ENCODE peak calls at places on chromosomes 4 and X, in five cellular contexts. F is HepG2, N is HCT116, J is K562, P is GM12878. L is an unnamed sample.

GRCh38 chrX:111098874-111099273 is 2.9 kb downstream of the PAK3 start:
- DNase-seq in N (peak), F (peak), J (peak), P (no peak), L (peak)

GRCh38 chrX:63747331-63747730 is 37.7 kb downstream of the ARHGEF9 start:
- DNase-seq in F (no peak), N (no peak), J (no peak), P (no peak), L (no peak)

GRCh38 chrX:9171841-9172240 is 137.9 kb upstream of the FAM9B start:
- DNase-seq in N (no peak), F (no peak), P (no peak), J (no peak), L (no peak)

GRCh38 chr4:173532725-173533511 is 2.9 kb upstream of the HAND2 start:
- DNase-seq in J (no peak), F (no peak), N (no peak), P (no peak), L (no peak)

GRCh38 chrX:150258463-150259430 is 104.4 kb upstream of the MAMLD1 start:
- DNase-seq in N (no peak), J (no peak), F (no peak), P (no peak), L (no peak)

GRCh38 chr4:105236202-105236916 is 89.7 kb downstream of the TET2 start:
- DNase-seq in N (no peak), P (peak), J (no peak), F (no peak), L (no peak)

GRCh38 chrX:48003367-48003757 is 427 bp downstream of the ZNF182 start:
- DNase-seq in N (no peak), F (no peak), P (no peak), J (peak), L (peak)

GRCh38 chr4:40301592-40301991 is 33.5 kb upstream of the CHRNA9 start:
- DNase-seq in F (no peak), J (no peak), N (no peak), P (peak), L (no peak)

GRCh38 chrX:135893294-135893817 is at the start of the genes CT45A10 and SAGE1:
- DNase-seq in F (no peak), N (no peak), J (peak), P (no peak), L (no peak)

GRCh38 chr4:142278171-142278570 is 567.9 kb downstream of the INPP4B start:
- DNase-seq in N (no peak), P (no peak), F (no peak), J (no peak), L (no peak)

GRCh38 chrX:109704563-109704962 is 28.5 kb downstream of the ACSL4 start:
- DNase-seq in N (no peak), F (no peak), P (peak), J (no peak), L (no peak)

GRCh38 chr4:111806331-111806730 is 338.9 kb upstream of the FAM241A start:
- DNase-seq in P (no peak), J (no peak), F (peak), N (peak), L (peak)

GRCh38 chrX:17535229-17535628 is 160.2 kb downstream of the NHS start:
- DNase-seq in J (peak), F (peak), P (no peak), N (peak), L (peak)

GRCh38 chr4:135274461-135274860 is 1072.9 kb upstream of the PABPC4L start:
- DNase-seq in F (no peak), J (no peak), N (no peak), P (no peak), L (no peak)

GRCh38 chr4:99826016-99826415 is 9.4 kb downstream of the DAPP1 start:
- DNase-seq in F (no peak), N (no peak), J (no peak), P (no peak), L (no peak)

GRCh38 chr4:2954358-2955185 is 8.6 kb downstream of the NOP14 start:
- DNase-seq in J (peak), F (no peak), N (peak), P (peak), L (peak)

GRCh38 chr4:81628489-81628888 is 156.8 kb upstream of the RASGEF1B start:
- DNase-seq in J (no peak), N (no peak), P (no peak), F (peak), L (no peak)
- TF ChIP-seq ZBTB33 in J (no peak), N (no peak), P (no peak), F (no peak), L (no peak)

GRCh38 chr4:76822294-76822693 is 75.7 kb downstream of the SOWAHB start:
- DNase-seq in F (no peak), P (no peak), N (no peak), J (no peak), L (no peak)
- TF ChIP-seq ZBTB33 in F (no peak), P (no peak), N (no peak), J (no peak), L (no peak)

GRCh38 chr4:87093443-87094123 is 126.8 kb downstream of the KLHL8 start:
- DNase-seq in J (peak), F (peak), P (peak), N (peak), L (peak)
- TF ChIP-seq ZBTB33 in J (no peak), F (no peak), P (no peak), N (no peak), L (no peak)

GRCh38 chr4:8239661-8240060 is 29.9 kb upstream of the HTRA3 start:
- DNase-seq in N (no peak), P (no peak), J (no peak), F (no peak), L (no peak)
- TF ChIP-seq ZBTB33 in N (no peak), P (no peak), J (no peak), F (no peak), L (no peak)

DNA sequence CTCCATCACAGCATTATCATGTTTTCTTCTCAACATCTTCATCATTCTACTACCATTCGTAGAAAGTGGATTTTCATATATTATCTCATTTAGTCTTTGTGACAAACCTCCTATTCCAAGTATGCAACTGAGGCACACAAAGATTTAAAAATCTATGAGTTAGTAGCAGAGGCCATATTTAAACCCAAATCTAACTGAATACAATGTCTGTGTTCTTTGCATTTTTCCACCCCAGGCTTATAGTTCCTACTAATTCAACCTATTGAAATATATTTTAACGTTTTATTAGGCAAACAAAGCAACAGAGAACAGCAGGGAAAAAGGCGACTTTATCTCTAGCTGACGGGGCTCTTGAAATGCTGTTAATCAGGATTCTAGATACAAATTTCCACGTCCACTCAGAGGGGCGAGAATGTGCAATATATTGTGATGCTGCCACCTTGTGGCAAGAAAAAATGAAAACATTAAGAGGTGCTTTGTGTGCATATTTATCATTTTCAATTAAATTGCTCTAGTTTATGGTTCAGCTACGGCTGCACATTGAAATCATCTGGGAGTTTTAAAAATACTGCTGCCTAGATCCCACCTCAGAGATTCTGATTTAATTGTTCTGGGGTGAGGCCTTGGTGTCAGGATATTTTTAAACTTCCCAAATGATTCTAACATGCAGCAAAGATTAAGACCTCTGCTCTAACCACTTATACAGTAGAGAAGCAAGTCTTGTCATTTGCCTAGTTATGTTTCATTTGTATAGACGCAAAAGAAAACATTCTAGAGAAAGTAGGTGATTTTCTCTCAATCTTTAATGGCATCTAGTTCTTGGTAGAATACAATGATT is 315.9 kb downstream of the MAPK10 start:
- DNase-seq in P (no peak), N (peak), F (peak), J (peak), L (peak)
- TF ChIP-seq ZBTB33 in P (no peak), N (no peak), F (no peak), J (no peak), L (no peak)

DNA sequence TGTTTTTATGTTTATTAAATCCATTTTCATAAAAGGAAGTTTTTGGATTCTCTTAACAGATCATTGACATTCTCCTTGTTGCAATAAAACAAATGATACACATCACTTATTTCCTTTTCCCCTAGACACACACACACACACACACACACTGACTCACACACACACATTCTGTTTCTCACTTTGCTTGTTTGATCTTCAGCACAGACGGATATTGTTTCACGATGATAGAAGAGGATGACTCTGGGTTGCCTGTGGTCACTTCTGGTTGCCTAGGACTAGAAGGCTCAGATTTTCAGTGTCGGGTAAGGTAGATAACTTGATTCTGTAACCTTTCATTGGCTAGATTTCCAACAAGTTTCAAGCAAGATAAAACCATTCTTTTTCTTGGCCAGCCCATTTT is 356.8 kb downstream of the BMPR1B start:
- DNase-seq in J (no peak), F (no peak), P (no peak), N (no peak), L (no peak)
- TF ChIP-seq ZBTB33 in J (no peak), F (no peak), P (no peak), N (no peak), L (no peak)

GRCh38 chr4:182593864-182594263 is 323.3 kb downstream of the DCTD start:
- DNase-seq in P (no peak), F (no peak), J (no peak), N (no peak), L (no peak)
- TF ChIP-seq ZBTB33 in P (no peak), F (no peak), J (no peak), N (no peak), L (no peak)

DNA sequence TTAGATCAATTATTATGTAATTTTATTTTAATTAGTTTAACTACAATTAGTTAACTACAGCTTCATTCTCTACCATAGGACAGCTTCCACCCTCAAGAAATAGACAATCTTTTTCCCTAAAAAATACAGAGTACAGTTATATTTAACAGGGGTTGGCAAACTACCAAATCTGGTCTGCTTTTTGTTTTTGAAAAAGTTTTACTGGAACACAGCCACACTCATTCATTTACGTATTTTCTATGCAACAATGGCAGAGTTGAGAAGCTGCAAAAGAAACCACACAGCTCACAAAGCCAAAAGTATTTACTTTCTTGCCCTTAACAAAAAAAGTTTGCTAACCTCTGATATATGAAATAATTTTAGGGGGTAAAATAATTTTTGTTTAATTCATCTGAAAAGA is 25.3 kb downstream of the TMEM47 start:
- DNase-seq in N (no peak), P (no peak), F (no peak), J (no peak), L (no peak)
- TF ChIP-seq ZBTB33 in N (no peak), P (no peak), F (no peak), J (no peak), L (no peak)

GRCh38 chr4:60865238-60865637 is 334.9 kb upstream of the ADGRL3 start:
- DNase-seq in J (no peak), P (no peak), F (no peak), N (no peak), L (peak)
- TF ChIP-seq ZBTB33 in J (no peak), P (no peak), F (no peak), N (no peak), L (no peak)

DNA sequence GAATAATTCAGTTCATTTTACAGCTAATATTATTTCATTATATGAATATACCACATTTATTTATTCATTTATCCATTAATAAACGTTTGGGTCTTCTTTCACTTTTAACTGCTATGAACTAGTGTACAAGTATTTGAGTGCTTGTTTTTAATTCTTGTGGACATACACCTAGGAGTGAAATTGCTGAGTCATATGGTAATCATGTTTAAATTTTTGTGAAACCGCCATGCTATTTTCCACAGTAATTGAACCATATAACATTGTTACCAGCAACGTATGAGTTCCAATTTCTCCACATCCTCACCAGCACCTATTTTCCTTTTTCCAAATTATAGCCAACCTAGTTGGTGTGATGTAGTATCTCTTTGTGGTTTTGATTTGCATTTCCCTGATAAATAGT is 388.2 kb downstream of the MAGEE1 start:
- DNase-seq in J (no peak), P (no peak), F (no peak), N (no peak), L (no peak)
- TF ChIP-seq ZBTB33 in J (no peak), P (no peak), F (no peak), N (no peak), L (no peak)